ENCODE peak calls at places on chromosomes 2 and 18, in eight cellular contexts. One of them, this sample, is unnamed.

GRCh38 chr2:58098254-58099096 is 51.9 kb downstream of the VRK2 start:
- DNase-seq in fibroblast of lung: peak
- DNase-seq in brain microvascular endothelial cell: peak
- DNase-seq in astrocyte of the spinal cord: peak
- DNase-seq in epithelial cell of esophagus: peak
- DNase-seq in fibroblast of pulmonary artery: peak
- DNase-seq in cardiac fibroblast: no peak
- DNase-seq in AG04450: no peak
- DNase-seq in this sample: peak

GRCh38 chr2:124530203-124530602 is 505.1 kb downstream of the CNTNAP5 start:
- DNase-seq in fibroblast of pulmonary artery: no peak
- DNase-seq in cardiac fibroblast: peak
- DNase-seq in astrocyte of the spinal cord: no peak
- DNase-seq in AG04450: no peak
- DNase-seq in epithelial cell of esophagus: no peak
- DNase-seq in brain microvascular endothelial cell: no peak
- DNase-seq in fibroblast of lung: no peak
- DNase-seq in this sample: no peak

GRCh38 chr2:146415291-146415690 is 1429.5 kb upstream of the ACVR2A start:
- DNase-seq in brain microvascular endothelial cell: no peak
- DNase-seq in fibroblast of lung: no peak
- DNase-seq in cardiac fibroblast: no peak
- DNase-seq in AG04450: no peak
- DNase-seq in fibroblast of pulmonary artery: no peak
- DNase-seq in epithelial cell of esophagus: no peak
- DNase-seq in astrocyte of the spinal cord: no peak
- DNase-seq in this sample: no peak

GRCh38 chr2:177245010-177245422 is 19.5 kb downstream of the NFE2L2 start:
- DNase-seq in fibroblast of lung: peak
- DNase-seq in astrocyte of the spinal cord: peak
- DNase-seq in AG04450: peak
- DNase-seq in epithelial cell of esophagus: peak
- DNase-seq in cardiac fibroblast: peak
- DNase-seq in brain microvascular endothelial cell: peak
- DNase-seq in fibroblast of pulmonary artery: peak
- DNase-seq in this sample: peak

GRCh38 chr2:30695749-30696148 is 111.5 kb downstream of the CAPN13 start:
- DNase-seq in cardiac fibroblast: no peak
- DNase-seq in astrocyte of the spinal cord: no peak
- DNase-seq in brain microvascular endothelial cell: no peak
- DNase-seq in AG04450: no peak
- DNase-seq in epithelial cell of esophagus: no peak
- DNase-seq in fibroblast of pulmonary artery: no peak
- DNase-seq in fibroblast of lung: no peak
- DNase-seq in this sample: no peak

GRCh38 chr2:15738225-15738546 is 146.5 kb downstream of the DDX1 start:
- DNase-seq in fibroblast of lung: no peak
- DNase-seq in AG04450: no peak
- DNase-seq in epithelial cell of esophagus: no peak
- DNase-seq in astrocyte of the spinal cord: no peak
- DNase-seq in fibroblast of pulmonary artery: no peak
- DNase-seq in brain microvascular endothelial cell: no peak
- DNase-seq in cardiac fibroblast: no peak
- DNase-seq in this sample: no peak

GRCh38 chr18:11695736-11696135 is 6.7 kb downstream of the GNAL start:
- DNase-seq in cardiac fibroblast: no peak
- DNase-seq in AG04450: no peak
- DNase-seq in brain microvascular endothelial cell: no peak
- DNase-seq in astrocyte of the spinal cord: no peak
- DNase-seq in fibroblast of pulmonary artery: no peak
- DNase-seq in fibroblast of lung: no peak
- DNase-seq in epithelial cell of esophagus: peak
- DNase-seq in this sample: no peak

GRCh38 chr2:157327621-157328102 is 2.0 kb upstream of the ERMN start:
- DNase-seq in AG04450: peak
- DNase-seq in epithelial cell of esophagus: peak
- DNase-seq in astrocyte of the spinal cord: peak
- DNase-seq in fibroblast of pulmonary artery: peak
- DNase-seq in cardiac fibroblast: peak
- DNase-seq in fibroblast of lung: peak
- DNase-seq in brain microvascular endothelial cell: peak
- DNase-seq in this sample: peak

GRCh38 chr2:55883339-55883738 is 40.2 kb downstream of the EFEMP1 start:
- DNase-seq in epithelial cell of esophagus: no peak
- DNase-seq in fibroblast of pulmonary artery: peak
- DNase-seq in fibroblast of lung: peak
- DNase-seq in cardiac fibroblast: peak
- DNase-seq in AG04450: no peak
- DNase-seq in astrocyte of the spinal cord: no peak
- DNase-seq in brain microvascular endothelial cell: peak
- DNase-seq in this sample: no peak

GRCh38 chr2:178455947-178456346 is 4.8 kb downstream of the PJVK start:
- DNase-seq in brain microvascular endothelial cell: no peak
- DNase-seq in astrocyte of the spinal cord: peak
- DNase-seq in fibroblast of pulmonary artery: no peak
- DNase-seq in epithelial cell of esophagus: no peak
- DNase-seq in AG04450: no peak
- DNase-seq in fibroblast of lung: no peak
- DNase-seq in cardiac fibroblast: no peak
- DNase-seq in this sample: no peak

GRCh38 chr2:168934826-168935225 is 33.7 kb downstream of the G6PC2 start:
- DNase-seq in fibroblast of pulmonary artery: no peak
- DNase-seq in AG04450: no peak
- DNase-seq in fibroblast of lung: no peak
- DNase-seq in brain microvascular endothelial cell: no peak
- DNase-seq in epithelial cell of esophagus: peak
- DNase-seq in cardiac fibroblast: no peak
- DNase-seq in astrocyte of the spinal cord: no peak
- DNase-seq in this sample: peak

GRCh38 chr2:29433920-29434319 is 318.7 kb downstream of the CLIP4 start:
- DNase-seq in cardiac fibroblast: no peak
- DNase-seq in astrocyte of the spinal cord: no peak
- DNase-seq in brain microvascular endothelial cell: no peak
- DNase-seq in epithelial cell of esophagus: no peak
- DNase-seq in AG04450: no peak
- DNase-seq in fibroblast of lung: no peak
- DNase-seq in fibroblast of pulmonary artery: no peak
- DNase-seq in this sample: no peak

GRCh38 chr18:47235096-47235495 is 16.4 kb downstream of the SKOR2 start:
- DNase-seq in AG04450: no peak
- DNase-seq in cardiac fibroblast: no peak
- DNase-seq in fibroblast of pulmonary artery: no peak
- DNase-seq in brain microvascular endothelial cell: no peak
- DNase-seq in fibroblast of lung: no peak
- DNase-seq in astrocyte of the spinal cord: no peak
- DNase-seq in epithelial cell of esophagus: no peak
- DNase-seq in this sample: no peak

GRCh38 chr2:238428866-238429265 is 2.1 kb downstream of the ASB1 start:
- DNase-seq in fibroblast of pulmonary artery: no peak
- DNase-seq in cardiac fibroblast: no peak
- DNase-seq in astrocyte of the spinal cord: peak
- DNase-seq in epithelial cell of esophagus: peak
- DNase-seq in brain microvascular endothelial cell: no peak
- DNase-seq in AG04450: no peak
- DNase-seq in fibroblast of lung: no peak
- DNase-seq in this sample: no peak

GRCh38 chr18:49013961-49014604 is 63.3 kb upstream of the SMAD7 start:
- DNase-seq in brain microvascular endothelial cell: no peak
- DNase-seq in astrocyte of the spinal cord: no peak
- DNase-seq in cardiac fibroblast: no peak
- DNase-seq in AG04450: no peak
- DNase-seq in fibroblast of pulmonary artery: no peak
- DNase-seq in epithelial cell of esophagus: no peak
- DNase-seq in fibroblast of lung: no peak
- DNase-seq in this sample: no peak

GRCh38 chr2:177254433-177255226 is 9.9 kb downstream of the NFE2L2 start:
- DNase-seq in astrocyte of the spinal cord: no peak
- DNase-seq in cardiac fibroblast: no peak
- DNase-seq in brain microvascular endothelial cell: peak
- DNase-seq in fibroblast of lung: no peak
- DNase-seq in fibroblast of pulmonary artery: peak
- DNase-seq in epithelial cell of esophagus: no peak
- DNase-seq in AG04450: no peak
- DNase-seq in this sample: peak

GRCh38 chr18:56789004-56789888 is 138.1 kb downstream of the WDR7 start:
- DNase-seq in fibroblast of pulmonary artery: peak
- DNase-seq in astrocyte of the spinal cord: peak
- DNase-seq in AG04450: no peak
- DNase-seq in brain microvascular endothelial cell: peak
- DNase-seq in epithelial cell of esophagus: peak
- DNase-seq in cardiac fibroblast: peak
- DNase-seq in fibroblast of lung: peak
- DNase-seq in this sample: no peak
- TF ChIP-seq CTCF in fibroblast of pulmonary artery: peak
- TF ChIP-seq CTCF in astrocyte of the spinal cord: peak
- TF ChIP-seq CTCF in AG04450: peak
- TF ChIP-seq CTCF in brain microvascular endothelial cell: peak
- TF ChIP-seq CTCF in epithelial cell of esophagus: peak
- TF ChIP-seq CTCF in cardiac fibroblast: peak
- TF ChIP-seq CTCF in fibroblast of lung: no peak
- TF ChIP-seq CTCF in this sample: peak

GRCh38 chr18:79949571-79950439 is 1.6 kb downstream of the SLC66A2 start:
- DNase-seq in fibroblast of pulmonary artery: no peak
- DNase-seq in AG04450: no peak
- DNase-seq in epithelial cell of esophagus: no peak
- DNase-seq in fibroblast of lung: no peak
- DNase-seq in cardiac fibroblast: peak
- DNase-seq in astrocyte of the spinal cord: no peak
- DNase-seq in brain microvascular endothelial cell: no peak
- DNase-seq in this sample: no peak

GRCh38 chr18:79950440-79951341 is 762 bp downstream of the SLC66A2 start:
- DNase-seq in cardiac fibroblast: peak
- DNase-seq in fibroblast of pulmonary artery: no peak
- DNase-seq in astrocyte of the spinal cord: no peak
- DNase-seq in epithelial cell of esophagus: peak
- DNase-seq in AG04450: no peak
- DNase-seq in fibroblast of lung: no peak
- DNase-seq in brain microvascular endothelial cell: no peak
- DNase-seq in this sample: peak

GRCh38 chr18:79947054-79947755 is 4.2 kb downstream of the SLC66A2 start:
- DNase-seq in cardiac fibroblast: no peak
- DNase-seq in AG04450: no peak
- DNase-seq in epithelial cell of esophagus: peak
- DNase-seq in brain microvascular endothelial cell: no peak
- DNase-seq in fibroblast of lung: no peak
- DNase-seq in astrocyte of the spinal cord: no peak
- DNase-seq in fibroblast of pulmonary artery: no peak
- DNase-seq in this sample: peak

GRCh38 chr18:79947881-79948610 is 3.4 kb downstream of the SLC66A2 start:
- DNase-seq in cardiac fibroblast: no peak
- DNase-seq in astrocyte of the spinal cord: no peak
- DNase-seq in AG04450: no peak
- DNase-seq in fibroblast of lung: no peak
- DNase-seq in brain microvascular endothelial cell: no peak
- DNase-seq in epithelial cell of esophagus: no peak
- DNase-seq in fibroblast of pulmonary artery: no peak
- DNase-seq in this sample: no peak

DNA sequence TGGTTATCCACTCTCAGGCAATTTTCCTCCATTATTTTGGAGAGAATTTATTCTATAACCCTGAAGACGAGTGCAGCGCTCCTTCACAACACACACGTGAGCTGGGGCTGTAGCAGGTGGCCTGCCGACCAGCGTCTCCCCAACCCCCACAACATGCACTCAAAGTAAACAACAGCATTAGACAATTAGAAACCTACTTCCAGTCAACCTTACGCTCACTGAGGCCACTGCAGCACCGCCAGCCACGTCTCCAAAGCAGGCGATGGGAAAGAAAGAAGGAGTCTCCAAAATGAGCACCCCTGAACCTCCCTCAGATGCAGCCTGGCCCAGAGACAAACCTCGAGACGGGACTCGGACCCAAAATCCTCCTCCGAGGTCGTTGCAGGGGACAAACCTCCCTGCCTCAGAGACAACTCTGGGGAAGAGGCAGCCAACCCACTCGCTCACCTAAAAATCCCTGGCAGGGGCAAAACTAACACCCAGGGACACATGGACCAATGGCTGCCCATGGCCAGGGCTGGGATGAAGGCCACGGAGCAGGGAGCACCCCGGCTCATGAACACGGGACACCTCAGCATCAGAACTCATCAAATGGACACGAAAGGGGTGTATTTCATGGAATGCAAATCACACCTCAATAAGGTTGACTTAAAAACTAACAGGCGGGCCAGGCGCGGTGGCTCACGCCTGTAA is 2.6 kb downstream of the SLC66A2 start:
- DNase-seq in astrocyte of the spinal cord: no peak
- DNase-seq in cardiac fibroblast: no peak
- DNase-seq in epithelial cell of esophagus: no peak
- DNase-seq in fibroblast of lung: no peak
- DNase-seq in AG04450: no peak
- DNase-seq in brain microvascular endothelial cell: no peak
- DNase-seq in fibroblast of pulmonary artery: no peak
- DNase-seq in this sample: no peak
- H3K4me3 ChIP-seq in astrocyte of the spinal cord: no peak
- H3K4me3 ChIP-seq in cardiac fibroblast: no peak
- H3K4me3 ChIP-seq in epithelial cell of esophagus: no peak
- H3K4me3 ChIP-seq in fibroblast of lung: no peak
- H3K4me3 ChIP-seq in AG04450: no peak
- H3K4me3 ChIP-seq in brain microvascular endothelial cell: no peak
- H3K4me3 ChIP-seq in fibroblast of pulmonary artery: no peak
- H3K4me3 ChIP-seq in this sample: no peak

GRCh38 chr2:25672500-25673169 is 742 bp downstream of the DTNB start:
- DNase-seq in fibroblast of pulmonary artery: peak
- DNase-seq in cardiac fibroblast: peak
- DNase-seq in astrocyte of the spinal cord: peak
- DNase-seq in epithelial cell of esophagus: peak
- DNase-seq in brain microvascular endothelial cell: no peak
- DNase-seq in AG04450: no peak
- DNase-seq in fibroblast of lung: peak
- DNase-seq in this sample: peak
- TF ChIP-seq CTCF in fibroblast of pulmonary artery: no peak
- TF ChIP-seq CTCF in cardiac fibroblast: no peak
- TF ChIP-seq CTCF in astrocyte of the spinal cord: no peak
- TF ChIP-seq CTCF in epithelial cell of esophagus: no peak
- TF ChIP-seq CTCF in brain microvascular endothelial cell: no peak
- TF ChIP-seq CTCF in AG04450: no peak
- TF ChIP-seq CTCF in fibroblast of lung: no peak
- TF ChIP-seq CTCF in this sample: no peak

GRCh38 chr2:64980192-64980591 is 9.0 kb upstream of the SLC1A4 start:
- DNase-seq in fibroblast of lung: no peak
- DNase-seq in brain microvascular endothelial cell: no peak
- DNase-seq in fibroblast of pulmonary artery: no peak
- DNase-seq in astrocyte of the spinal cord: no peak
- DNase-seq in cardiac fibroblast: no peak
- DNase-seq in AG04450: no peak
- DNase-seq in epithelial cell of esophagus: peak
- DNase-seq in this sample: no peak

GRCh38 chr2:64979744-64980143 is 9.5 kb upstream of the SLC1A4 start:
- DNase-seq in astrocyte of the spinal cord: no peak
- DNase-seq in cardiac fibroblast: no peak
- DNase-seq in epithelial cell of esophagus: peak
- DNase-seq in AG04450: no peak
- DNase-seq in fibroblast of pulmonary artery: no peak
- DNase-seq in brain microvascular endothelial cell: no peak
- DNase-seq in fibroblast of lung: no peak
- DNase-seq in this sample: no peak

GRCh38 chr2:64982932-64983331 is 6.3 kb upstream of the SLC1A4 start:
- DNase-seq in fibroblast of pulmonary artery: no peak
- DNase-seq in AG04450: no peak
- DNase-seq in epithelial cell of esophagus: no peak
- DNase-seq in astrocyte of the spinal cord: no peak
- DNase-seq in fibroblast of lung: no peak
- DNase-seq in cardiac fibroblast: no peak
- DNase-seq in brain microvascular endothelial cell: no peak
- DNase-seq in this sample: no peak

GRCh38 chr2:64985457-64985856 is 3.7 kb upstream of the SLC1A4 start:
- DNase-seq in fibroblast of pulmonary artery: no peak
- DNase-seq in AG04450: no peak
- DNase-seq in cardiac fibroblast: no peak
- DNase-seq in epithelial cell of esophagus: no peak
- DNase-seq in fibroblast of lung: no peak
- DNase-seq in astrocyte of the spinal cord: no peak
- DNase-seq in brain microvascular endothelial cell: no peak
- DNase-seq in this sample: no peak

GRCh38 chr2:64982311-64982857 is 6.8 kb upstream of the SLC1A4 start:
- DNase-seq in fibroblast of pulmonary artery: no peak
- DNase-seq in epithelial cell of esophagus: no peak
- DNase-seq in AG04450: no peak
- DNase-seq in astrocyte of the spinal cord: no peak
- DNase-seq in fibroblast of lung: no peak
- DNase-seq in cardiac fibroblast: no peak
- DNase-seq in brain microvascular endothelial cell: no peak
- DNase-seq in this sample: no peak
- H3K4me3 ChIP-seq in fibroblast of pulmonary artery: no peak
- H3K4me3 ChIP-seq in epithelial cell of esophagus: no peak
- H3K4me3 ChIP-seq in AG04450: no peak
- H3K4me3 ChIP-seq in astrocyte of the spinal cord: no peak
- H3K4me3 ChIP-seq in fibroblast of lung: no peak
- H3K4me3 ChIP-seq in cardiac fibroblast: no peak
- H3K4me3 ChIP-seq in brain microvascular endothelial cell: no peak
- H3K4me3 ChIP-seq in this sample: no peak

This sample was measured in AG10803.